ENCODE peak calls at places on chromosome 1, in eight cellular contexts. Q is breast epithelium, M is astrocyte of the cerebellum, G is GM23248, K is astrocyte, W is lower lobe of right lung, Y is skeletal muscle cell, R is lower leg skin. P is an unnamed sample.

GRCh38 chr1:202122639-202123335 is at the start of gene GPR37L1:
- DNase-seq in K (no peak), W (peak; percentile 76), Q (no peak), M (no peak), G (peak; percentile 36), R (no peak), Y (no peak), P (peak; percentile 53)

GRCh38 chr1:208593306-208594006 is 349.3 kb upstream of the PLXNA2 start:
- DNase-seq in M (no peak), W (no peak), G (no peak), K (no peak), Y (no peak), R (no peak), Q (no peak), P (no peak)

GRCh38 chr1:43947890-43948437 is 1.2 kb downstream of the IPO13 start:
- DNase-seq in Q (no peak), M (no peak), R (no peak), G (peak; percentile 36), W (no peak), K (no peak), Y (no peak), P (no peak)

GRCh38 chr1:240888039-240888786 is 276.3 kb upstream of the GREM2 start:
- DNase-seq in Y (no peak), G (no peak), R (no peak), M (no peak), W (no peak), K (no peak), Q (no peak), P (peak; percentile 0)

GRCh38 chr1:113931456-113931855 is 2.3 kb downstream of the HIPK1 start:
- DNase-seq in Y (no peak), Q (no peak), W (no peak), K (peak; percentile 87), R (no peak), G (peak; percentile 80), M (peak; percentile 38), P (peak; percentile 57)

GRCh38 chr1:26553942-26554682 is 24.6 kb downstream of the RPS6KA1 start:
- DNase-seq in G (no peak), K (no peak), Q (no peak), M (no peak), R (no peak), Y (no peak), W (peak; percentile 76), P (no peak)

GRCh38 chr1:12475947-12476346 is 142.1 kb downstream of the DHRS3 start:
- DNase-seq in R (no peak), Q (peak; percentile 50), K (peak; percentile 92), G (no peak), Y (no peak), W (no peak), M (peak; percentile 52), P (no peak)

GRCh38 chr1:43858324-43858723 is 75.3 kb upstream of the ARTN start:
- DNase-seq in Y (peak; percentile 98), M (peak; percentile 100), W (peak; percentile 61), K (peak; percentile 100), R (no peak), G (peak; percentile 93), Q (peak; percentile 94), P (peak; percentile 95)

GRCh38 chr1:159957824-159958268 is 3.8 kb upstream of the SLAMF9 start:
- DNase-seq in W (no peak), K (no peak), Q (no peak), G (no peak), R (peak; percentile 79), Y (no peak), M (no peak), P (no peak)

GRCh38 chr1:74629283-74629682 is 44.3 kb downstream of the ERICH3 start:
- DNase-seq in R (no peak), W (no peak), Q (no peak), M (no peak), G (peak; percentile 32), K (no peak), Y (no peak), P (no peak)

GRCh38 chr1:117171900-117172501 is 38.7 kb downstream of the VTCN1 start:
- DNase-seq in Q (peak; percentile 77), Y (peak; percentile 73), R (no peak), W (peak; percentile 57), M (peak; percentile 84), K (peak; percentile 94), G (peak; percentile 16), P (peak; percentile 93)

GRCh38 chr1:61951731-61952585 is 209.7 kb downstream of the PATJ start:
- DNase-seq in Y (no peak), Q (no peak), M (peak; percentile 98), K (peak; percentile 88), R (no peak), W (no peak), G (no peak), P (peak; percentile 44)

GRCh38 chr1:31510853-31511789 is 65.2 kb upstream of the TINAGL1 start:
- DNase-seq in M (no peak), W (no peak), R (no peak), Y (no peak), Q (peak; percentile 66), K (no peak), G (no peak), P (no peak)

GRCh38 chr1:169670836-169671235 is 40.6 kb downstream of the SELL start:
- DNase-seq in K (no peak), M (no peak), Y (no peak), R (no peak), Q (no peak), W (no peak), G (no peak), P (peak; percentile 65)

GRCh38 chr1:159068877-159069276 is 7.7 kb downstream of the AIM2 start:
- DNase-seq in G (peak; percentile 64), R (no peak), Q (no peak), M (no peak), K (peak; percentile 21), W (no peak), Y (peak; percentile 54), P (peak; percentile 70)

GRCh38 chr1:226549094-226549936 is 751 bp downstream of the STUM start:
- DNase-seq in W (no peak), K (no peak), Q (no peak), Y (no peak), G (peak; percentile 21), R (no peak), M (no peak), P (no peak)
- H3K4me3 ChIP-seq in W (peak overlapping the region; percentile 54), K (no peak overlapping the region), Q (peak overlapping the region; percentile 59), Y (peak overlapping the region; percentile 27), G (peak overlapping the region; percentile 54), R (peak overlapping the region; percentile 36), M (peak overlapping the region; percentile 22), P (no peak overlapping the region)

GRCh38 chr1:2525524-2525895 is 886 bp downstream of the PANK4 start:
- DNase-seq in G (peak; percentile 47), W (no peak), M (no peak), Y (no peak), Q (no peak), K (no peak), R (no peak), P (no peak)

GRCh38 chr1:2523191-2523890 is 3.1 kb downstream of the PANK4 start:
- DNase-seq in K (no peak), Q (no peak), Y (no peak), M (no peak), W (no peak), R (no peak), G (no peak), P (no peak)

GRCh38 chr1:2522230-2522629 is 4.2 kb downstream of the PANK4 start:
- DNase-seq in G (no peak), Q (no peak), R (no peak), M (no peak), Y (no peak), W (no peak), K (no peak), P (no peak)

GRCh38 chr1:2525896-2526823 is at the start of gene PANK4:
- DNase-seq in G (peak; percentile 99), W (peak; percentile 97), K (peak; percentile 85), Q (peak; percentile 91), Y (peak; percentile 83), M (peak; percentile 84), R (peak; percentile 98), P (peak; percentile 94)

GRCh38 chr1:2523891-2524609 is 2.3 kb downstream of the PANK4 start:
- DNase-seq in G (no peak), Q (no peak), K (no peak), R (no peak), M (no peak), W (no peak), Y (no peak), P (no peak)
- H3K4me3 ChIP-seq in G (peak overlapping the region; percentile 88), Q (no peak overlapping the region), K (no peak overlapping the region), R (no peak overlapping the region), M (no peak overlapping the region), W (peak overlapping the region; percentile 95), Y (no peak overlapping the region), P (no peak overlapping the region)

GRCh38 chr1:162391790-162392563 is 10.4 kb downstream of the C1orf226 start:
- DNase-seq in G (peak; percentile 67), R (no peak), Y (no peak), Q (no peak), K (peak; percentile 25), M (peak; percentile 24), W (no peak), P (peak; percentile 69)
- H3K4me3 ChIP-seq in G (no peak overlapping the region), R (no peak overlapping the region), Y (no peak overlapping the region), Q (no peak overlapping the region), K (no peak overlapping the region), M (no peak overlapping the region), W (no peak overlapping the region), P (no peak overlapping the region)

GRCh38 chr1:54978528-54979326 is 1.7 kb upstream of the TMEM61 start:
- DNase-seq in M (no peak), W (no peak), Y (no peak), K (no peak), R (peak; percentile 82), G (no peak), Q (no peak), P (no peak)

GRCh38 chr1:54979327-54979891 is 1.0 kb upstream of the TMEM61 start:
- DNase-seq in Y (no peak), Q (no peak), M (no peak), R (peak; percentile 80), K (no peak), W (no peak), G (peak; percentile 29), P (no peak)

GRCh38 chr1:54980046-54980527 is 341 bp upstream of the TMEM61 start:
- DNase-seq in W (no peak), K (no peak), R (peak; percentile 78), M (no peak), G (no peak), Q (no peak), Y (no peak), P (no peak)

GRCh38 chr1:54981466-54981865 is 1.0 kb downstream of the TMEM61 start:
- DNase-seq in Y (no peak), G (no peak), Q (no peak), R (peak; percentile 63), M (no peak), W (no peak), K (no peak), P (no peak)

DNA sequence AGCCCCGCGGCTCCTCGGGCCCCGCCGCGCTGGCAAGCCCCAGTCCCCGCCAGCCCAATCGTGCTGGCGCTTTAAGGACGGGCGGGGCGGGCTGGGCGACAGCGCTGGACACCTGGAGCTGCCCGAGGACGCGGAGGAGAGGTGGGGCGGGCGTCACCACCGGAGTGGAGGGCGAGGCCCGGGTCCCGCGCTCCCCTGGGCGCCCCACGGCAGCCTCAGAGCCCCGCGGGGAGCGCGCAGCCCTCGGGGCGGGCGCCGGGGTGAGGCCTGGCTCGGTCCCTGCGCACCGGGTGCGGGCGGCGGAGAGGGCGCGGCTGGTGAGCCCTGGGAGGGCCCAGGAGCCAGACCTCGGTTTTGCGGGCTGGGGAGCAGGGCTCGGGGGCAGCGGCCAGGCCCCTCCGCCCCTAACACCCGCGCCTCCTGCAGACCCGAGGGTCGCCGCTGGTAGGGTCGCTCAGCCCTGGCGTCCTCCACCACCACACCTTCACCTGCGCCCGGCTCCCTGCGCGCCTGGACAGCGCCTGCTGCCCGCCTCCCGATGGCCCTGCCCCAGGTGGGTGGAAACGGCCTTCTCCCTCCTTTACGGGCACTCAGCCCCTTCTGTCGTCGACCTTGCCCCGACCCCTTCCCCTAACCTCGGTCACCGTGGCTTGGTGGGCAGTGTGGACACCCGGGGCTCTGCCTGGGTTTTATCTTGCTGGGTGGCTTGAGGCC is at the start of gene TMEM61:
- DNase-seq in W (no peak), M (no peak), R (peak; percentile 75), Y (no peak), Q (no peak), G (peak; percentile 24), K (no peak), P (no peak)
- H3K4me3 ChIP-seq in W (peak within 1 kb of the TSS; percentile 52), M (peak within 1 kb of the TSS; percentile 37), R (no peak within 1 kb of the TSS), Y (peak within 1 kb of the TSS; percentile 37), Q (peak within 1 kb of the TSS; percentile 67), G (peak within 1 kb of the TSS; percentile 44), K (peak within 1 kb of the TSS; percentile 10), P (peak within 1 kb of the TSS; percentile 24)